ENCODE peak calls at places on chromosomes 5 and 9, in six cellular contexts. N is stimulated activated CD8-positive, alpha-beta memory T cell treated with anti-CD3 and anti-CD28 coated beads, Interleukin-15, amount 100 ng/mL, for 4 hours; K is neural progenitor cell; R is H7; Y is H54; O is AG10803. D is an unnamed sample.

GRCh38 chr5:68995847-68996204 is 98.0 kb upstream of the SLC30A5 start:
- DNase-seq in N (no peak), K (no peak), R (no peak), Y (no peak), O (no peak), D (no peak)

GRCh38 chr9:134814598-134815215 is 65.9 kb upstream of the FCN2 start:
- DNase-seq in N (no peak), K (no peak), R (no peak), Y (peak), O (peak), D (no peak)

GRCh38 chr9:128341435-128341849 is 1.1 kb downstream of the SLC27A4 start:
- DNase-seq in N (peak), K (peak), R (peak), Y (peak), O (peak), D (peak)

GRCh38 chr9:121561385-121562222 is 62.0 kb upstream of the GGTA1 start:
- DNase-seq in N (no peak), K (no peak), R (peak), Y (no peak), O (no peak), D (no peak)

GRCh38 chr9:106149956-106150355 is 455.6 kb downstream of the TMEM38B start:
- DNase-seq in N (no peak), K (no peak), R (no peak), Y (no peak), O (no peak), D (peak)

GRCh38 chr9:87492642-87493041 is 5.0 kb upstream of the DAPK1 start:
- DNase-seq in N (no peak), K (no peak), R (no peak), Y (no peak), O (no peak), D (no peak)

GRCh38 chr5:173310861-173311515 is 17.2 kb downstream of the STC2 start:
- DNase-seq in N (no peak), K (no peak), R (no peak), Y (no peak), O (peak), D (no peak)

GRCh38 chr9:2565676-2566340 is 55.8 kb upstream of the VLDLR start:
- DNase-seq in N (no peak), K (no peak), R (no peak), Y (no peak), O (no peak), D (no peak)

GRCh38 chr5:69329905-69330489 is 2.6 kb downstream of the CCDC125 start:
- DNase-seq in N (no peak), K (no peak), R (no peak), Y (no peak), O (no peak), D (no peak)

GRCh38 chr9:123614503-123615258 is 258.7 kb downstream of the CRB2 start:
- DNase-seq in N (no peak), K (no peak), R (no peak), Y (no peak), O (no peak), D (no peak)

GRCh38 chr5:5291357-5291756 is 131.1 kb upstream of the ICE1 start:
- DNase-seq in N (no peak), K (no peak), R (no peak), Y (no peak), O (no peak), D (peak)

GRCh38 chr5:75894482-75894881 is 177.2 kb upstream of the POC5 start:
- DNase-seq in N (no peak), K (no peak), R (no peak), Y (no peak), O (no peak), D (no peak)

GRCh38 chr5:14400085-14400484 is 181.5 kb upstream of the OTULINL start:
- DNase-seq in N (no peak), K (no peak), R (no peak), Y (no peak), O (peak), D (peak)

GRCh38 chr5:42858031-42858643 is 46.4 kb upstream of the SELENOP start:
- DNase-seq in N (no peak), K (no peak), R (no peak), Y (no peak), O (peak), D (no peak)

GRCh38 chr5:157359350-157359910 is 93.5 kb downstream of the CYFIP2 start:
- DNase-seq in N (no peak), K (no peak), R (no peak), Y (no peak), O (peak), D (no peak)

GRCh38 chr9:114745108-114745848 is 60.6 kb downstream of the TNFSF15 start:
- DNase-seq in N (no peak), K (no peak), R (no peak), Y (no peak), O (peak), D (no peak)

GRCh38 chr9:79621916-79622575 is 50.3 kb downstream of the TLE4 start:
- DNase-seq in N (no peak), K (no peak), R (peak), Y (no peak), O (peak), D (no peak)

GRCh38 chr5:91222482-91222881 is 160.6 kb downstream of the ARRDC3 start:
- DNase-seq in N (no peak), K (no peak), R (no peak), Y (no peak), O (no peak), D (no peak)

GRCh38 chr5:137209232-137209810 is 289.8 kb downstream of the SPOCK1 start:
- DNase-seq in N (no peak), K (no peak), R (no peak), Y (no peak), O (no peak), D (no peak)

GRCh38 chr9:117487555-117488175 is 72.8 kb upstream of the ASTN2 start:
- DNase-seq in N (no peak), K (peak), R (peak), Y (peak), O (peak), D (peak)

GRCh38 chr9:129775443-129775842 is 22.6 kb upstream of the PTGES start:
- DNase-seq in N (no peak), K (no peak), R (no peak), Y (no peak), O (no peak), D (no peak)

GRCh38 chr5:65769539-65769938 is 47.5 kb downstream of the NLN start:
- DNase-seq in N (no peak), K (no peak), R (no peak), Y (peak), O (peak), D (peak)

GRCh38 chr9:124530216-124530615 is 23.0 kb upstream of the NR5A1 start:
- DNase-seq in N (no peak), K (no peak), R (no peak), Y (no peak), O (no peak), D (no peak)

GRCh38 chr9:34992376-34992951 is 2.9 kb downstream of the DNAJB5 start:
- DNase-seq in N (peak), K (peak), R (peak), Y (peak), O (peak), D (peak)

GRCh38 chr5:33313150-33313549 is 127.6 kb upstream of the TARS1 start:
- DNase-seq in N (no peak), K (no peak), R (no peak), Y (no peak), O (peak), D (peak)